ENCODE peak calls at places on chromosomes 16 and 17, in nine cellular contexts. G, N, E, O, S, R, D, Q and I are unnamed samples.

GRCh38 chr17:61806941-61807340 is 56.4 kb downstream of the BRIP1 start:
- DNase-seq in D (no peak), G (no peak), N (no peak), Q (no peak), E (no peak), S (no peak), O (no peak), R (no peak), I (no peak)

GRCh38 chr17:40557531-40558299 is 7.6 kb downstream of the CCR7 start:
- DNase-seq in R (no peak), E (no peak), G (no peak), N (no peak), D (peak; percentile 84), S (peak; percentile 30), O (no peak), Q (no peak), I (no peak)

GRCh38 chr16:1183235-1183907 is 30.5 kb downstream of the CACNA1H start:
- DNase-seq in N (peak; percentile 86), R (no peak), Q (peak; percentile 13), O (no peak), S (peak; percentile 70), E (peak; percentile 69), D (peak; percentile 87), G (no peak), I (no peak)

GRCh38 chr16:11225677-11226549 is 30.1 kb downstream of the SOCS1 start:
- DNase-seq in E (no peak), R (no peak), G (no peak), O (no peak), S (no peak), D (no peak), Q (no peak), N (no peak), I (no peak)

GRCh38 chr16:19599968-19600716 is 44.6 kb downstream of the VPS35L start:
- DNase-seq in G (no peak), R (no peak), S (no peak), Q (no peak), E (no peak), O (peak; percentile 53), D (no peak), N (no peak), I (no peak)

GRCh38 chr17:2181206-2181983 is 122.2 kb downstream of the SMG6 start:
- DNase-seq in E (no peak), O (no peak), R (no peak), D (peak; percentile 93), N (no peak), Q (peak; percentile 86), G (peak; percentile 88), S (no peak), I (no peak)

GRCh38 chr17:9768381-9768934 is 22.9 kb downstream of the DHRS7C start:
- DNase-seq in Q (peak; percentile 9), G (no peak), S (no peak), E (peak; percentile 60), N (peak; percentile 36), D (no peak), R (no peak), O (peak; percentile 31), I (peak; percentile 39)

GRCh38 chr17:48529191-48529979 is 1.4 kb downstream of the HOXB1 start:
- DNase-seq in G (peak; percentile 58), D (no peak), N (no peak), O (no peak), R (no peak), Q (no peak), S (peak; percentile 43), E (no peak), I (no peak)

GRCh38 chr16:17470002-17470870 is 524 bp downstream of the XYLT1 start:
- DNase-seq in N (no peak), D (peak; percentile 85), R (peak; percentile 27), G (peak; percentile 66), E (no peak), Q (no peak), O (no peak), S (peak; percentile 72), I (no peak)

GRCh38 chr16:55759983-55760664 is 72.8 kb downstream of the CES1 start:
- DNase-seq in O (no peak), N (no peak), D (no peak), E (no peak), G (no peak), R (no peak), S (no peak), Q (no peak), I (no peak)

GRCh38 chr17:19316756-19317358 is 45.7 kb downstream of the B9D1 start:
- DNase-seq in G (no peak), E (no peak), O (no peak), N (no peak), D (no peak), S (no peak), Q (no peak), R (no peak), I (no peak)

GRCh38 chr16:35730251-35730650 is 2270.8 kb downstream of the TP53TG3F start:
- DNase-seq in D (no peak), O (no peak), G (no peak), R (no peak), N (no peak), S (no peak), Q (no peak), E (no peak), I (no peak)

GRCh38 chr16:84443166-84443802 is 61.2 kb downstream of the MEAK7 start:
- DNase-seq in D (no peak), N (no peak), R (no peak), E (no peak), S (no peak), G (no peak), Q (no peak), O (peak; percentile 19), I (no peak)

GRCh38 chr17:64155751-64156544 is 26.0 kb upstream of the ERN1 start:
- DNase-seq in G (peak; percentile 72), E (no peak), Q (no peak), O (peak; percentile 49), R (no peak), D (no peak), S (peak; percentile 32), N (no peak), I (no peak)

GRCh38 chr17:49986396-49987289 is 8.4 kb downstream of the DLX3 start:
- DNase-seq in R (no peak), N (no peak), D (peak; percentile 2), S (peak; percentile 43), O (no peak), G (no peak), Q (no peak), E (no peak), I (no peak)

GRCh38 chr17:60738287-60738686 is 60.6 kb downstream of the BCAS3 start:
- DNase-seq in S (no peak), Q (no peak), G (no peak), R (no peak), N (no peak), O (no peak), E (no peak), D (no peak), I (no peak)

GRCh38 chr17:50209133-50209471 is 7.7 kb upstream of the COL1A1 start:
- DNase-seq in D (no peak), G (no peak), E (no peak), O (no peak), S (no peak), Q (no peak), R (no peak), N (no peak), I (no peak)

GRCh38 chr17:8846768-8847211 is 20.7 kb downstream of the PIK3R6 start:
- DNase-seq in G (no peak), D (no peak), N (peak; percentile 24), E (peak; percentile 64), O (peak; percentile 3), Q (no peak), R (no peak), S (no peak), I (peak; percentile 65)

GRCh38 chr17:50893183-50893993 is 27.2 kb upstream of the TOB1 start:
- DNase-seq in O (peak; percentile 89), R (no peak), S (no peak), Q (no peak), G (no peak), E (peak; percentile 68), D (no peak), N (peak; percentile 52), I (no peak)

GRCh38 chr16:55567382-55567781 is 898 bp downstream of the CAPNS2 start:
- DNase-seq in Q (peak; percentile 10), S (no peak), N (no peak), D (no peak), E (no peak), O (no peak), R (no peak), G (no peak), I (no peak)

GRCh38 chr17:60080545-60080944 is 1.8 kb upstream of the HEATR6 start:
- DNase-seq in E (no peak), D (no peak), Q (no peak), O (no peak), R (no peak), S (no peak), N (no peak), G (no peak), I (no peak)

GRCh38 chr17:19762515-19762961 is 14.4 kb upstream of the ALDH3A1 start:
- DNase-seq in Q (peak; percentile 24), S (peak; percentile 78), D (peak; percentile 90), E (peak; percentile 84), O (peak; percentile 55), R (peak; percentile 53), N (peak; percentile 83), G (peak; percentile 81), I (peak; percentile 97)

GRCh38 chr17:39962642-39963220 is at the start of gene GSDMA:
- DNase-seq in N (no peak), E (no peak), O (no peak), D (no peak), G (no peak), S (no peak), R (no peak), Q (no peak), I (no peak)